ENCODE peak calls at places on chromosomes 5 and 9, in seven cellular contexts. U, Y, B, J, W, S and P are unnamed samples.

GRCh38 chr9:104027295-104027694 is 66.8 kb upstream of the SMC2 start:
- ATAC-seq in J (peak; percentile 44), S (no peak), W (no peak), B (no peak), Y (no peak), U (no peak), P (no peak)

GRCh38 chr9:98774746-98775145 is 21.6 kb downstream of the ANKS6 start:
- ATAC-seq in B (no peak), J (no peak), U (peak; percentile 32), S (peak; percentile 76), Y (no peak), W (no peak), P (no peak)

GRCh38 chr5:167582263-167582662 is 709.2 kb upstream of the WWC1 start:
- ATAC-seq in W (no peak), Y (peak; percentile 93), B (no peak), S (no peak), U (no peak), J (no peak), P (no peak)

GRCh38 chr5:151264113-151264512 is 11.1 kb downstream of the GM2A start:
- ATAC-seq in J (no peak), B (no peak), W (no peak), S (peak; percentile 87), Y (peak; percentile 97), U (peak; percentile 54), P (peak; percentile 25)

GRCh38 chr9:136996361-136997281 is at the start of gene CLIC3:
- ATAC-seq in W (peak; percentile 70), U (peak; percentile 68), Y (peak; percentile 55), S (peak; percentile 56), B (peak; percentile 21), J (no peak), P (no peak)

GRCh38 chr5:31844615-31845345 is 205.8 kb downstream of the PDZD2 start:
- ATAC-seq in W (no peak), J (peak; percentile 48), U (no peak), S (peak; percentile 72), Y (peak; percentile 70), B (no peak), P (no peak)

GRCh38 chr5:52801329-52801728 is 13.6 kb downstream of the ITGA1 start:
- ATAC-seq in J (no peak), U (no peak), Y (peak; percentile 15), B (no peak), W (no peak), S (no peak), P (no peak)

GRCh38 chr5:150503977-150504620 is 3.8 kb upstream of the NDST1 start:
- ATAC-seq in U (peak; percentile 88), Y (no peak), B (no peak), J (peak; percentile 41), S (no peak), W (peak; percentile 88), P (peak; percentile 26)

GRCh38 chr5:95709967-95710650 is 21.0 kb upstream of the RHOBTB3 start:
- ATAC-seq in Y (no peak), W (no peak), B (no peak), U (no peak), J (peak; percentile 21), S (peak; percentile 52), P (no peak)

GRCh38 chr5:15518786-15519185 is 18.8 kb downstream of the FBXL7 start:
- ATAC-seq in J (no peak), W (no peak), S (no peak), B (no peak), U (no peak), Y (no peak), P (no peak)

GRCh38 chr9:122053546-122053945 is 39.6 kb downstream of the TTLL11 start:
- ATAC-seq in U (no peak), B (no peak), J (no peak), Y (peak; percentile 72), W (no peak), S (no peak), P (no peak)

GRCh38 chr5:129746884-129747283 is 1.0 kb upstream of the MINAR2 start:
- ATAC-seq in W (no peak), B (no peak), Y (peak; percentile 19), J (no peak), S (no peak), U (no peak), P (no peak)

GRCh38 chr9:70117835-70118319 is 74.2 kb downstream of the MAMDC2 start:
- ATAC-seq in W (no peak), J (no peak), B (no peak), Y (peak; percentile 60), U (no peak), S (no peak), P (no peak)

GRCh38 chr9:9215050-9215449 is 1397.8 kb downstream of the PTPRD start:
- ATAC-seq in B (no peak), Y (no peak), J (no peak), W (no peak), U (no peak), S (no peak), P (no peak)

GRCh38 chr5:74322944-74323343 is 317.6 kb downstream of the ENC1 start:
- ATAC-seq in W (no peak), U (no peak), S (no peak), B (no peak), J (no peak), Y (no peak), P (no peak)

GRCh38 chr9:78311075-78311474 is 14.2 kb downstream of the PSAT1 start:
- ATAC-seq in Y (no peak), S (no peak), B (no peak), J (no peak), U (no peak), W (no peak), P (no peak)

GRCh38 chr9:32955655-32956478 is 45.6 kb downstream of the APTX start:
- ATAC-seq in S (no peak), B (no peak), U (no peak), W (peak; percentile 46), Y (no peak), J (peak; percentile 72), P (no peak)

GRCh38 chr9:94918038-94918753 is 191.7 kb downstream of the AOPEP start:
- ATAC-seq in Y (no peak), W (no peak), U (no peak), B (peak; percentile 77), J (peak; percentile 25), S (no peak), P (no peak)

GRCh38 chr5:115194671-115195070 is 25.0 kb upstream of the TRIM36 start:
- ATAC-seq in S (no peak), U (no peak), B (no peak), W (no peak), Y (no peak), J (peak; percentile 99), P (no peak)

GRCh38 chr9:131442351-131442750 is 48.5 kb downstream of the PRRC2B start:
- ATAC-seq in B (no peak), W (no peak), S (no peak), Y (no peak), U (no peak), J (peak; percentile 20), P (no peak)

GRCh38 chr9:99851028-99851822 is 29.5 kb downstream of the NR4A3 start:
- ATAC-seq in W (no peak), J (no peak), S (no peak), U (peak; percentile 39), Y (no peak), B (peak; percentile 77), P (no peak)

DNA sequence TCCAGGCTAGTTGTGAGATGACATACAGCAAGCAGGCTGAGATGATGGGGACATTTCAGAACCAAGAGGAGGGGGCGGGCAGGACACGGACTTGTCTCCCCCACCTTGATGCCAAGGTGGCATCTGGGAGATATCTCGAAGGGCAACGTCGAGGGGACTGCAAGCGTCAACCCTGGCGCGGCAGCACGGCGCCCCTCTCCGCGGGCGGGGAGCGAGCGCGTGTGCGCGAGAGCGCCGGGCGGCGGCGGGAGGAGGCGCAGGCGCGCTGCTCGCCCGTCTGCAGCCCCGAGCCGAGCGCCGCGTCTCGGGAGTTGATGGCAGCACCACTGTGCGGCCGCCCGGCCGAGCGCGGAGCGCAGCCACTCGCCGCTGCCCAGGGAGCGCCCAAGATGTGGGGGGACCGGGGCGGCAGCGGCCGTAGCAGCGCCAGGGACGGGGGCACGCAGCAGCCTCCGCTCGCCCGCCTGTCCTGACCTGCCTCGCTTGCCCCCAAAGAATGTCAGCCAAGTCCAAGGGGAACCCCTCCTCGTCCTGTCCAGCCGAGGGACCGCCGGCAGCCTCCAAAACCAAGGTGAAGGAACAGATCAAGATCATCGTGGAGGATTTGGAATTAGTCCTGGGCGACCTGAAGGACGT is at the start of gene PRR16:
- ATAC-seq in B (no peak), U (peak; percentile 91), J (peak; percentile 75), S (peak; percentile 98), W (peak; percentile 81), Y (peak; percentile 83), P (peak; percentile 83)
- TF ChIP-seq CTCF in B (no peak), U (peak; percentile 35), J (no peak), S (no peak), W (peak; percentile 66), Y (peak; percentile 59), P (peak; percentile 49)

DNA sequence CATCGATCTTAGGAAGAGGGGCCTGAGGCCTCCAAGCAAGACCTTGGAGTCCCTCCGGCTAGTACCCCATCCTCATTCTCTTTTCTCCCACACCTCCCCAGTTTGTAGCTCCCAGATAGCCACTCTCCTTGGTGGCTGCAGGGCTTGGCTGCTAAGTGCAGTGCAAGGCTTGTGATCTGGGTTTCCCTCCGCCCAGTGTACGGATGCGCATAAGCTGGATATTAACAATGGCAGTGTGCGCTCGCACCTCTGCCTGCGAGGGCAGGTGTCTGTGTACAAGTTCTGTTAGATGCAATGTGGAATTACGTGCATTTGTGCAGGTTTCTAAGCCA is 71.0 kb upstream of the TBCA start:
- ATAC-seq in Y (no peak), U (no peak), W (no peak), S (no peak), J (no peak), B (no peak), P (no peak)
- H3K4me3 ChIP-seq in Y (no peak overlapping the region), U (no peak overlapping the region), W (no peak overlapping the region), S (no peak overlapping the region), J (no peak overlapping the region), B (no peak overlapping the region), P (no peak overlapping the region)

DNA sequence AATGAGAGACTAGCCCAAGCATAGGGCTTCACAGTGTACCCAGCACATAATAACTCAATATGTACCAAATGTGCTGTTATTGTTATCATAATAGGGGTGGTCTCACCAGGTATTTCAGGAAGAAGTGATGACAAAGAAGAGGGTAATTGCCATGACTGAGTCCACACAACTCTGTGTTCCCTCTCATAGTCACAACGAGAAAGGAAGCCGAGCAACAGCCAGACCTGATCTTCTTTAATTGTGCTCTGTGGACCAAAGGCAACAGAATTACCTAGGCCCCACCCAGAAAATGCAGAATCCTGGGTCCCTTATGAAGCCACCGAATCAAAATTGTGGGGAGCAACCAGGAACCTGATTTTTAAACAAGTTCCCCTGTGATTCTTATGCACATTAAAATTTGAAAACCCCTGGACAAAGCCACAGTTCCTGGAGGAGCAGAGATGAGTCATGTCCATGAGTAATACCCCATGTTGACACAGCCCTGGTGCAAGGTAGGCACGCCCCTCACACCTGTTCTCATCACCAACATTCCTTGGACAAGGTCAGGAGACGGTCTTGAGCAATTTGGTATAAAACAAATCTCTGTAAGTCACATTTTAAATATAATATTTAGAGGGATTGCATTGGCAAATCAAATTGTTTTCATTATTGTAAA is 5.2 kb downstream of the FGF1 start:
- ATAC-seq in B (no peak), W (peak; percentile 61), U (peak; percentile 74), S (peak; percentile 94), J (peak; percentile 93), Y (peak; percentile 93), P (no peak)
- H3K4me1 ChIP-seq in B (no peaks in the 10 kb centered on the region), W (peaks cover 7% of the 10 kb centered on the region), U (peaks cover 5% of the 10 kb centered on the region), S (peaks cover 12% of the 10 kb centered on the region), J (no peaks in the 10 kb centered on the region), Y (peaks cover 27% of the 10 kb centered on the region), P (no peaks in the 10 kb centered on the region)

DNA sequence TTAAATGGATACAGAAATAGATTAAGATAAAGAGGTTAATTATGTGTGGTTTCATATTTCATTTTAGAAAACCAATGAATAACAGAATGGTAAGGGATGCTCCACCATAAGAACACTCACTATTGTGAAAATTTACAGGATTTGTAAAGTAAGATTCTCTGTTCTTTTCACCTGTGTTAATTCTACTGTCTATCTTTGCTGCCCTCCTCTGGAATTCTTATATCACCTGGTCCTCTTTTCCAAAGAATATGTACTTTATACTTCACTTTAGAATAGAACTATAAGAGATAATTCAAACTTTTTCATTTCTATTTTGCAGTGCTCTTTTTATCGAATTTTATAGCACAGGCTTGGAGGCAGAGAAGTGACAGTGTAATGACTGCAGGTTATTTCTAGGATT is 213.4 kb downstream of the LURAP1L start:
- ATAC-seq in W (no peak), J (peak; percentile 60), B (no peak), U (no peak), Y (no peak), S (no peak), P (no peak)
- TF ChIP-seq CTCF in W (no peak), J (peak; percentile 28), B (no peak), U (no peak), Y (no peak), S (no peak), P (no peak)